ENCODE peak calls at places on chromosomes 16 and 17, in ten cellular contexts. One of them, this sample, is unnamed.

GRCh38 chr17:44093231-44093900 is 22.8 kb downstream of the G6PC3 start:
- DNase-seq in neural progenitor cell: no peak
- DNase-seq in CD8-positive, alpha-beta T cell: no peak
- DNase-seq in lung: no peak
- DNase-seq in pancreas: no peak
- DNase-seq in endodermal cell: no peak
- DNase-seq in left ventricle myocardium inferior: no peak
- DNase-seq in heart right ventricle: no peak
- DNase-seq in right atrium auricular region: no peak
- DNase-seq in ascending aorta: no peak
- DNase-seq in this sample: no peak

GRCh38 chr16:1973461-1974156 is 1.8 kb downstream of the TBL3 start:
- DNase-seq in endodermal cell: no peak
- DNase-seq in lung: no peak
- DNase-seq in pancreas: peak; percentile 78
- DNase-seq in neural progenitor cell: no peak
- DNase-seq in right atrium auricular region: no peak
- DNase-seq in ascending aorta: no peak
- DNase-seq in heart right ventricle: no peak
- DNase-seq in CD8-positive, alpha-beta T cell: no peak
- DNase-seq in left ventricle myocardium inferior: no peak
- DNase-seq in this sample: no peak

GRCh38 chr17:30251931-30252330 is 16.4 kb upstream of the SLC6A4 start:
- DNase-seq in pancreas: no peak
- DNase-seq in neural progenitor cell: no peak
- DNase-seq in left ventricle myocardium inferior: no peak
- DNase-seq in ascending aorta: no peak
- DNase-seq in right atrium auricular region: no peak
- DNase-seq in heart right ventricle: no peak
- DNase-seq in CD8-positive, alpha-beta T cell: no peak
- DNase-seq in endodermal cell: no peak
- DNase-seq in lung: no peak
- DNase-seq in this sample: no peak

GRCh38 chr17:19534562-19535149 is 1.0 kb downstream of the SLC47A1 start:
- DNase-seq in endodermal cell: no peak
- DNase-seq in lung: no peak
- DNase-seq in pancreas: no peak
- DNase-seq in ascending aorta: no peak
- DNase-seq in heart right ventricle: no peak
- DNase-seq in right atrium auricular region: no peak
- DNase-seq in CD8-positive, alpha-beta T cell: no peak
- DNase-seq in neural progenitor cell: no peak
- DNase-seq in left ventricle myocardium inferior: no peak
- DNase-seq in this sample: no peak

GRCh38 chr17:14124854-14125253 is 55.5 kb downstream of the COX10 start:
- DNase-seq in endodermal cell: no peak
- DNase-seq in left ventricle myocardium inferior: no peak
- DNase-seq in CD8-positive, alpha-beta T cell: no peak
- DNase-seq in pancreas: no peak
- DNase-seq in heart right ventricle: no peak
- DNase-seq in ascending aorta: no peak
- DNase-seq in right atrium auricular region: no peak
- DNase-seq in neural progenitor cell: no peak
- DNase-seq in lung: no peak
- DNase-seq in this sample: no peak

GRCh38 chr17:5500247-5500803 is 14.0 kb downstream of the MIS12 start:
- DNase-seq in CD8-positive, alpha-beta T cell: no peak
- DNase-seq in heart right ventricle: no peak
- DNase-seq in ascending aorta: no peak
- DNase-seq in right atrium auricular region: no peak
- DNase-seq in neural progenitor cell: no peak
- DNase-seq in pancreas: no peak
- DNase-seq in left ventricle myocardium inferior: no peak
- DNase-seq in lung: no peak
- DNase-seq in endodermal cell: no peak
- DNase-seq in this sample: no peak

GRCh38 chr17:45906927-45907622 is 12.7 kb downstream of the MAPT start:
- DNase-seq in neural progenitor cell: no peak
- DNase-seq in CD8-positive, alpha-beta T cell: no peak
- DNase-seq in heart right ventricle: no peak
- DNase-seq in ascending aorta: no peak
- DNase-seq in pancreas: no peak
- DNase-seq in endodermal cell: no peak
- DNase-seq in left ventricle myocardium inferior: no peak
- DNase-seq in lung: no peak
- DNase-seq in right atrium auricular region: no peak
- DNase-seq in this sample: no peak

GRCh38 chr16:71709231-71709781 is 15.2 kb downstream of the PHLPP2 start:
- DNase-seq in neural progenitor cell: no peak
- DNase-seq in ascending aorta: no peak
- DNase-seq in pancreas: no peak
- DNase-seq in lung: no peak
- DNase-seq in heart right ventricle: no peak
- DNase-seq in CD8-positive, alpha-beta T cell: no peak
- DNase-seq in left ventricle myocardium inferior: no peak
- DNase-seq in endodermal cell: no peak
- DNase-seq in right atrium auricular region: no peak
- DNase-seq in this sample: peak; percentile 85

GRCh38 chr17:69047368-69048263 is 13.1 kb downstream of the ABCA9 start:
- DNase-seq in endodermal cell: peak; percentile 80
- DNase-seq in CD8-positive, alpha-beta T cell: no peak
- DNase-seq in left ventricle myocardium inferior: peak; percentile 65
- DNase-seq in right atrium auricular region: peak; percentile 84
- DNase-seq in ascending aorta: no peak
- DNase-seq in heart right ventricle: peak; percentile 37
- DNase-seq in pancreas: peak; percentile 42
- DNase-seq in neural progenitor cell: no peak
- DNase-seq in lung: peak; percentile 35
- DNase-seq in this sample: peak; percentile 68

GRCh38 chr16:86566966-86567700 is 504 bp downstream of the FOXC2 start:
- DNase-seq in lung: no peak
- DNase-seq in pancreas: no peak
- DNase-seq in endodermal cell: peak; percentile 82
- DNase-seq in CD8-positive, alpha-beta T cell: no peak
- DNase-seq in left ventricle myocardium inferior: peak; percentile 40
- DNase-seq in ascending aorta: no peak
- DNase-seq in right atrium auricular region: no peak
- DNase-seq in heart right ventricle: peak; percentile 41
- DNase-seq in neural progenitor cell: peak; percentile 82
- DNase-seq in this sample: no peak

DNA sequence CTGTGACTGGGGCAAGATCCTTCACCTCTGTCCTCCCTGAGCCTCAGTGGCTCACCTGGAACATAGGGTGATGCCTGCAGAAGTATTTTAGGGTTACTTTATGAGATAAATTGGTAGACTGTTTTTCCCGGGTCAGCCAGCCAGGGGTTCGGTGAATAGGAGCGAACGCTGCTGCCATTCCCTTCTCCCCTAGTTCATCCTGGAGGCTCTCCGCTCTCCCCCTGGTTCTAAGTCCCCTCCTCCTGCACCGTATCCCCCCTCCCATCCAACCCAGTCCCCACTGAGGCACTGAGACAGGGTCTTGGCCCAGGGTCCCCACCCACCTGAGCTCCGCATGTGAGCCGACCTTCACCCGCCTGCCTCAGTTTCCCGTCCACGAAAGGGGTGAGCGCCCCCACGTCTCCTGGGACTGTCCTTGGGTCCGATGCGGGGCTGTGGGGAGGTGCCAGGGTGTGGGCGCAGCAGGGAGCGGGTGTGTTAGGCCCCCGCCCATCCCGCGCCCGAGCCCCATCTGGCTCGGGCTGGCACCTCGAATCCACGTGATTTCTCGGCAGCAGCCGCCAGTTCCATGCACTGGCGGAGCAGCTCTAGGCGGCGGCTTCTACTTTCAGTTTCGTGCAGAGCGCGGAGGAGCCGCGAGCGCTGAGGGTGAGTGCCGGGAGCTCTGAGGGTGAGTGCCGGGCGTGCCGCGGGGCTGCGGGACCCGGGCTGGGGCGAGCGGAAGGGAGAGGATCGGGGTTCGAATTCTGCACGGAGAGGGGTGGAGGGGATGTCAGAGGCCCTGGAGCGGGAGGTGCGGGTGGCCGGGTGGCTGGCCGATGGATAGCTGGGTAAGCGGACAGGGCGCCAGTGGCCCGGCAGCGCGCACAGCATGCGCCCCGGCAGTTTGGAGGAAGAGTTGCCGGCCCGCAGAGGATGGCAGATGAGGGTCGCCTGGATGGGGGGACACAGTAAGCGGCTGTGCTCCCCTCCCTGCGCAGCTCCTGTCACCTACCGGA is at the start of gene NLRC5:
- DNase-seq in ascending aorta: peak; percentile 72
- DNase-seq in pancreas: peak; percentile 92
- DNase-seq in heart right ventricle: peak; percentile 85
- DNase-seq in left ventricle myocardium inferior: peak; percentile 85
- DNase-seq in endodermal cell: peak; percentile 86
- DNase-seq in neural progenitor cell: peak; percentile 78
- DNase-seq in CD8-positive, alpha-beta T cell: peak; percentile 85
- DNase-seq in right atrium auricular region: peak; percentile 85
- DNase-seq in lung: peak; percentile 86
- DNase-seq in this sample: peak; percentile 76
- TF ChIP-seq CTCF in ascending aorta: no peak
- TF ChIP-seq CTCF in pancreas: no peak
- TF ChIP-seq CTCF in heart right ventricle: no peak
- TF ChIP-seq CTCF in left ventricle myocardium inferior: peak; percentile 10
- TF ChIP-seq CTCF in endodermal cell: no peak
- TF ChIP-seq CTCF in neural progenitor cell: no peak
- TF ChIP-seq CTCF in CD8-positive, alpha-beta T cell: no peak
- TF ChIP-seq CTCF in right atrium auricular region: no peak
- TF ChIP-seq CTCF in lung: no peak
- TF ChIP-seq CTCF in this sample: no peak

GRCh38 chr16:87761020-87761506 is 4.7 kb downstream of the KLHDC4 start:
- DNase-seq in neural progenitor cell: no peak
- DNase-seq in right atrium auricular region: no peak
- DNase-seq in lung: no peak
- DNase-seq in pancreas: no peak
- DNase-seq in ascending aorta: no peak
- DNase-seq in CD8-positive, alpha-beta T cell: no peak
- DNase-seq in left ventricle myocardium inferior: no peak
- DNase-seq in endodermal cell: no peak
- DNase-seq in heart right ventricle: no peak
- DNase-seq in this sample: no peak

GRCh38 chr16:87762071-87762571 is 3.7 kb downstream of the KLHDC4 start:
- DNase-seq in lung: no peak
- DNase-seq in neural progenitor cell: no peak
- DNase-seq in heart right ventricle: no peak
- DNase-seq in pancreas: no peak
- DNase-seq in endodermal cell: no peak
- DNase-seq in ascending aorta: no peak
- DNase-seq in CD8-positive, alpha-beta T cell: peak; percentile 28
- DNase-seq in right atrium auricular region: no peak
- DNase-seq in left ventricle myocardium inferior: no peak
- DNase-seq in this sample: no peak

GRCh38 chr16:87764600-87765472 is 950 bp downstream of the KLHDC4 start:
- DNase-seq in CD8-positive, alpha-beta T cell: no peak
- DNase-seq in right atrium auricular region: no peak
- DNase-seq in lung: no peak
- DNase-seq in left ventricle myocardium inferior: no peak
- DNase-seq in neural progenitor cell: no peak
- DNase-seq in pancreas: no peak
- DNase-seq in endodermal cell: no peak
- DNase-seq in ascending aorta: no peak
- DNase-seq in heart right ventricle: no peak
- DNase-seq in this sample: no peak

GRCh38 chr16:87765473-87765775 is 362 bp downstream of the KLHDC4 start:
- DNase-seq in neural progenitor cell: no peak
- DNase-seq in lung: no peak
- DNase-seq in heart right ventricle: peak; percentile 19
- DNase-seq in ascending aorta: no peak
- DNase-seq in endodermal cell: no peak
- DNase-seq in left ventricle myocardium inferior: no peak
- DNase-seq in pancreas: peak; percentile 62
- DNase-seq in right atrium auricular region: no peak
- DNase-seq in CD8-positive, alpha-beta T cell: peak; percentile 54
- DNase-seq in this sample: no peak

DNA sequence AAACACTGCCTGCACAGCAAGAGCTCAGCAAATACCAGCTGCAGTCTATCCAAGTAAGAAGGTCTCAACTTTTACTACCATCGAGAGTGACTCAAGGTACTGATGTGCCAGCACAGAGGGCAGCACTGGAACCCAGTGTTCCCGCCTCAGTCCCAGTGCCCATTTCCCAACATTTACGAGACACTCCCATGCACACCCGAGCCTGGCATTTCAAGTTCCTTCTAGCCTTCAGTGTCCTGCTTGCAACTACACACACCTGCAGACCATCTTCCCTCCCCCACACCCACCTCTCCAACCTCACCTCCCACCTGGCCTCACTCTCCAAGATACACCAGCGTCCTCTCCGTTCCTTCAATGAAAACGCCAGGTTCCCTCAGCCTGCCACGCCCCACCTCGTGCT is 3.2 kb downstream of the KLHDC4 start:
- DNase-seq in heart right ventricle: no peak
- DNase-seq in lung: no peak
- DNase-seq in left ventricle myocardium inferior: no peak
- DNase-seq in ascending aorta: no peak
- DNase-seq in right atrium auricular region: no peak
- DNase-seq in CD8-positive, alpha-beta T cell: no peak
- DNase-seq in pancreas: no peak
- DNase-seq in endodermal cell: no peak
- DNase-seq in neural progenitor cell: no peak
- DNase-seq in this sample: no peak
- H3K36me3 ChIP-seq in heart right ventricle: no peaks in the 10 kb centered on the region
- H3K36me3 ChIP-seq in lung: peaks cover 6% of the 10 kb centered on the region
- H3K36me3 ChIP-seq in left ventricle myocardium inferior: peaks cover 53% of the 10 kb centered on the region
- H3K36me3 ChIP-seq in ascending aorta: peaks cover 40% of the 10 kb centered on the region
- H3K36me3 ChIP-seq in right atrium auricular region: peaks cover 20% of the 10 kb centered on the region
- H3K36me3 ChIP-seq in CD8-positive, alpha-beta T cell: peaks cover 34% of the 10 kb centered on the region
- H3K36me3 ChIP-seq in pancreas: no peaks in the 10 kb centered on the region
- H3K36me3 ChIP-seq in endodermal cell: peaks cover 50% of the 10 kb centered on the region
- H3K36me3 ChIP-seq in neural progenitor cell: no peaks in the 10 kb centered on the region
- H3K36me3 ChIP-seq in this sample: peaks cover 23% of the 10 kb centered on the region

GRCh38 chr17:48153711-48154642 is 46.4 kb downstream of the SNX11 start:
- DNase-seq in lung: no peak
- DNase-seq in endodermal cell: peak; percentile 85
- DNase-seq in right atrium auricular region: no peak
- DNase-seq in neural progenitor cell: peak; percentile 72
- DNase-seq in ascending aorta: no peak
- DNase-seq in left ventricle myocardium inferior: no peak
- DNase-seq in pancreas: peak; percentile 83
- DNase-seq in heart right ventricle: no peak
- DNase-seq in CD8-positive, alpha-beta T cell: no peak
- DNase-seq in this sample: peak; percentile 64
- TF ChIP-seq CTCF in lung: no peak
- TF ChIP-seq CTCF in endodermal cell: peak; percentile 84
- TF ChIP-seq CTCF in right atrium auricular region: no peak
- TF ChIP-seq CTCF in neural progenitor cell: peak; percentile 68
- TF ChIP-seq CTCF in ascending aorta: no peak
- TF ChIP-seq CTCF in left ventricle myocardium inferior: peak; percentile 48
- TF ChIP-seq CTCF in pancreas: peak; percentile 43
- TF ChIP-seq CTCF in heart right ventricle: peak; percentile 63
- TF ChIP-seq CTCF in CD8-positive, alpha-beta T cell: no peak
- TF ChIP-seq CTCF in this sample: peak; percentile 80

DNA sequence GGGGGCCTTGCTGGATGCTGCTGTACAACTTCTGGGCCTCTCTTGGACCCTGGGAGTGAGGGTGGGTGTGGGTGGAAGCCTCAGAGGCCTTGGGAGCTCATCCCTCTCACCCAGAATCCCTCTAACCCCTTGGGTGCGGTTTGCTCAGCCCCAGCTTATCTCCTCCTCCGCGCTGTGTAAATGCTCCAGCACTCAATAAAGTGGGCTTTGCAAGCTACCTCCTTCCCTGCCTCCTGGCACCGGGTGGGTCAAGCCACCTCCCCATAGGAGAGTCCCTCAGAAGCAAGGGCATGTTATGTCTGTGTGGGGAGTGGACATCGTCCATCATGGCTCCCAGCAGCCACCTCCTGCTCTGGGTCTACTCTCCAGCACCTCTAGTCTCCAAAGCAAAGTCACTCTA is 28.4 kb downstream of the CDIP1 start:
- DNase-seq in ascending aorta: no peak
- DNase-seq in heart right ventricle: no peak
- DNase-seq in pancreas: no peak
- DNase-seq in endodermal cell: no peak
- DNase-seq in lung: no peak
- DNase-seq in left ventricle myocardium inferior: no peak
- DNase-seq in neural progenitor cell: no peak
- DNase-seq in CD8-positive, alpha-beta T cell: no peak
- DNase-seq in right atrium auricular region: no peak
- DNase-seq in this sample: no peak
- H3K36me3 ChIP-seq in ascending aorta: peaks cover 60% of the 10 kb centered on the region
- H3K36me3 ChIP-seq in heart right ventricle: peaks cover 26% of the 10 kb centered on the region
- H3K36me3 ChIP-seq in pancreas: peaks cover 13% of the 10 kb centered on the region
- H3K36me3 ChIP-seq in endodermal cell: peaks cover 51% of the 10 kb centered on the region
- H3K36me3 ChIP-seq in lung: peaks cover 14% of the 10 kb centered on the region
- H3K36me3 ChIP-seq in left ventricle myocardium inferior: peaks cover 76% of the 10 kb centered on the region
- H3K36me3 ChIP-seq in neural progenitor cell: no peaks in the 10 kb centered on the region
- H3K36me3 ChIP-seq in CD8-positive, alpha-beta T cell: peaks cover 49% of the 10 kb centered on the region
- H3K36me3 ChIP-seq in right atrium auricular region: peaks cover 76% of the 10 kb centered on the region
- H3K36me3 ChIP-seq in this sample: no peaks in the 10 kb centered on the region